ENCODE peak calls at places on chromosomes 11 and 22, in ten cellular contexts. D is cardiac muscle cell, J is DND-41, L is K562, I is neuronal stem cell, Q is tibial nerve, P is endothelial cell of umbilical vein, O is GM12878, F is GM23248, E is fibroblast of lung. A is an unnamed sample.

GRCh38 chr11:12003815-12004214 is 4.6 kb downstream of the DKK3 start:
- DNase-seq in D (no peak), J (no peak), L (no peak), I (no peak), Q (no peak), P (no peak), O (no peak), F (no peak), E (no peak), A (no peak)

GRCh38 chr11:12767022-12767421 is 92.8 kb downstream of the TEAD1 start:
- DNase-seq in D (no peak), J (no peak), L (no peak), I (no peak), Q (no peak), P (no peak), O (no peak), F (no peak), E (no peak), A (peak; percentile 70)

GRCh38 chr11:110434952-110435779 is 5.4 kb downstream of the FDX1 start:
- DNase-seq in D (no peak), J (no peak), L (peak; percentile 26), I (no peak), Q (no peak), P (no peak), O (no peak), F (peak; percentile 40), E (peak; percentile 8), A (no peak)

GRCh38 chr11:100791873-100792272 is 104.8 kb downstream of the ARHGAP42 start:
- DNase-seq in D (no peak), J (no peak), L (no peak), I (no peak), Q (no peak), P (peak; percentile 35), O (no peak), F (peak; percentile 8), E (no peak), A (no peak)

GRCh38 chr11:103433380-103433779 is 324.2 kb downstream of the DYNC2H1 start:
- DNase-seq in D (no peak), J (no peak), L (no peak), I (no peak), Q (no peak), P (no peak), O (no peak), F (peak; percentile 94), E (peak; percentile 91), A (no peak)

GRCh38 chr11:27718853-27719574 is 18.8 kb upstream of the BDNF start:
- DNase-seq in D (peak; percentile 87), J (no peak), L (no peak), I (peak; percentile 70), Q (no peak), P (peak; percentile 44), O (no peak), F (peak; percentile 86), E (peak; percentile 51), A (no peak)

GRCh38 chr22:50022171-50022819 is 9.7 kb upstream of the IL17REL start:
- DNase-seq in D (no peak), J (no peak), L (no peak), I (no peak), Q (no peak), P (no peak), O (no peak), F (no peak), E (no peak), A (no peak)

GRCh38 chr11:43557553-43558031 is 122.9 kb upstream of the HSD17B12 start:
- DNase-seq in D (peak; percentile 68), J (no peak), L (no peak), I (peak; percentile 72), Q (no peak), P (no peak), O (no peak), F (peak; percentile 49), E (peak; percentile 22), A (no peak)

GRCh38 chr11:23869673-23870072 is 627.2 kb upstream of the LUZP2 start:
- DNase-seq in D (no peak), J (no peak), L (no peak), I (no peak), Q (no peak), P (no peak), O (no peak), F (no peak), E (no peak), A (no peak)

GRCh38 chr11:100003985-100004384 is 683.1 kb upstream of the ARHGAP42 start:
- DNase-seq in D (peak; percentile 9), J (no peak), L (no peak), I (no peak), Q (no peak), P (no peak), O (no peak), F (no peak), E (no peak), A (no peak)

GRCh38 chr11:45859661-45860140 is 12.4 kb downstream of the CRY2 start:
- DNase-seq in D (peak; percentile 66), J (no peak), L (no peak), I (no peak), Q (peak; percentile 80), P (peak; percentile 85), O (no peak), F (peak; percentile 99), E (peak; percentile 99), A (peak; percentile 97)

GRCh38 chr11:103110406-103110805 is 1.2 kb downstream of the DYNC2H1 start:
- DNase-seq in D (no peak), J (no peak), L (no peak), I (no peak), Q (no peak), P (peak; percentile 21), O (no peak), F (peak; percentile 80), E (peak; percentile 73), A (no peak)

DNA sequence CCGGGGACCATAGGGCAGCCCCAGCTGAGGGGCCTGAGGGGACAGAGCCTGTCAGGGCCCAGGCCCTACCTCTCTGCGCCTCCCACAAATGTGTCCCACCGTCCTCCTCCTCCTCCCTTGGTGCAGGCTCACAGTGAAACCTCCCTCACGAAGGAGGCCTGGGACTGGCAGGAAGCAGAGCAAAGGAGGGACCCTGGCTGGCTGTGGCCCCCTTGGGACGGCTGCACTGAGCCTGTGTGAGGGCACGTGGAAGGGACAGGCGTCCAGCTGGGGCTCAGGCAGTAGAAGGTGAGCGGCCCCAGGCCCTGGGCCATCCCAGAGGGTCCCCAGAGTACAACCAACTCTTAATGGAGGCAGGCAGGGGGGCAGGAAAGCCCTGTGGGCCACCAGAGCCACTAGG is 60.7 kb downstream of the ELFN2 start:
- DNase-seq in D (no peak), J (no peak), L (no peak), I (no peak), Q (no peak), P (no peak), O (no peak), F (no peak), E (no peak), A (no peak)
- H3K27ac ChIP-seq in D (no peak overlapping the region), J (no peak overlapping the region), L (no peak overlapping the region), I (no peak overlapping the region), Q (no peak overlapping the region), P (no peak overlapping the region), O (no peak overlapping the region), F (no peak overlapping the region), E (no peak overlapping the region), A (no peak overlapping the region)

GRCh38 chr11:68655406-68655805 is 28.9 kb upstream of the GAL start:
- DNase-seq in D (no peak), J (no peak), L (no peak), I (no peak), Q (no peak), P (no peak), O (no peak), F (no peak), E (no peak), A (no peak)
- H3K27ac ChIP-seq in D (no peak overlapping the region), J (no peak overlapping the region), L (no peak overlapping the region), I (no peak overlapping the region), Q (no peak overlapping the region), P (no peak overlapping the region), O (no peak overlapping the region), F (no peak overlapping the region), E (no peak overlapping the region), A (no peak overlapping the region)

GRCh38 chr11:78256962-78257361 is 68.2 kb downstream of the USP35 start:
- DNase-seq in D (no peak), J (no peak), L (peak; percentile 75), I (no peak), Q (peak; percentile 74), P (peak; percentile 91), O (no peak), F (peak; percentile 91), E (peak; percentile 89), A (peak; percentile 91)

GRCh38 chr11:78253797-78254196 is 65.1 kb downstream of the USP35 start:
- DNase-seq in D (no peak), J (no peak), L (no peak), I (no peak), Q (no peak), P (peak; percentile 27), O (no peak), F (peak; percentile 52), E (no peak), A (no peak)

GRCh38 chr11:78257654-78258053 is 68.9 kb downstream of the USP35 start:
- DNase-seq in D (no peak), J (no peak), L (no peak), I (no peak), Q (no peak), P (no peak), O (no peak), F (no peak), E (no peak), A (no peak)

GRCh38 chr11:78254263-78254662 is 65.5 kb downstream of the USP35 start:
- DNase-seq in D (no peak), J (no peak), L (no peak), I (no peak), Q (no peak), P (no peak), O (no peak), F (no peak), E (no peak), A (no peak)

DNA sequence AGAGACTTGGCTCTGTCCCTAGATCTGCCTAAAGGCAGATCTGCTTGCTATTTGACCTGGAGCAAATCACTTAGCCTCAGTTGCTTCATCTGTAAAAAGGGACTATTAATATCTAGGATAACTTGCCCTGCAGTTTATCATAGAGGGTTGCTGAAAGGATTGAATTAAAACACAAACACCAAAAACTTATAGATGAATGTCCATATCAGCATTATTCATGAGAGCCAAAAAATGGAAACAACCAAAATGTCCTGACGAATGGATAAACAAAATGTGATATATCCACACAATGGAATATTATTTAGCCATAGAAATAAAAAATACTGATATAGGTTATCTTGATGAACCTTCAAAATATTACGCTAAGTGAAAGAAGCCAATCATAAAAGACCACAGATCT is 67.2 kb downstream of the USP35 start:
- DNase-seq in D (no peak), J (no peak), L (no peak), I (no peak), Q (no peak), P (no peak), O (no peak), F (no peak), E (no peak), A (no peak)
- H3K27ac ChIP-seq in D (no peak overlapping the region), J (peak overlapping the region; percentile 47), L (no peak overlapping the region), I (no peak overlapping the region), Q (no peak overlapping the region), P (no peak overlapping the region), O (no peak overlapping the region), F (no peak overlapping the region), E (no peak overlapping the region), A (peak overlapping the region; percentile 79)

DNA sequence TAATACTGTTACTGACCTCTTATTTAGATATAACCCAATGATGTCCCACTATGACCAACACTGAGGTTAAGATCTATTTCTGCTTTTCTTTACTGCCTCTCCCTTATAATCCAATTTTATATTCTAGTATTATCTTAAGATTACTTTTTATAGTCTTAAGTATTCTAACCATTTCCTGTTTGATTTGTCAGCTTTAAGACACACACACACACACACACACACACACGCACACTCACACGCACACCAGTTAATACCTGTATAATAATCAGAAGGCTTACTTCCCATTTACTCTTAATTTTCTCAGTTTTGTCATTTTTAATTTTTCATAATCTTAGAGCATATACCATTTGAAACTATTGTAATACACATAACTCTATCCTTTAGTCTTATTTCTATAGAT is 226.0 kb upstream of the C11orf87 start:
- DNase-seq in D (no peak), J (no peak), L (no peak), I (no peak), Q (no peak), P (no peak), O (no peak), F (no peak), E (no peak), A (no peak)
- H3K27ac ChIP-seq in D (no peak overlapping the region), J (no peak overlapping the region), L (no peak overlapping the region), I (no peak overlapping the region), Q (no peak overlapping the region), P (no peak overlapping the region), O (no peak overlapping the region), F (no peak overlapping the region), E (no peak overlapping the region), A (no peak overlapping the region)